ENCODE peak calls at places on chromosomes 3 and 15, in eight cellular contexts. R is GM12878, J is sigmoid colon, S is HCT116, Y is H1, V is esophagus muscularis mucosa, Q is stomach, I is transverse colon. D is an unnamed sample.

GRCh38 chr15:35746121-35746520 is 200.2 kb upstream of the DPH6 start:
- DNase-seq in R (no peak), J (no peak), S (no peak), Y (no peak), V (no peak), Q (no peak), I (no peak), D (no peak)

GRCh38 chr3:122918576-122919290 is 108.8 kb downstream of the SEMA5B start:
- DNase-seq in R (no peak), J (no peak), S (no peak), Y (no peak), V (no peak), Q (no peak), I (no peak), D (no peak)

GRCh38 chr15:73851679-73852078 is 21.7 kb upstream of the TBC1D21 start:
- DNase-seq in R (no peak), J (no peak), S (peak), Y (peak), V (no peak), Q (no peak), I (peak), D (no peak)

GRCh38 chr3:170751083-170751893 is 118.7 kb downstream of the RPL22L1 start:
- DNase-seq in R (no peak), J (peak), S (peak), Y (no peak), V (no peak), Q (peak), I (peak), D (peak)

GRCh38 chr3:79597719-79598118 is 170.1 kb downstream of the ROBO1 start:
- DNase-seq in R (no peak), J (no peak), S (no peak), Y (no peak), V (no peak), Q (no peak), I (no peak), D (no peak)

GRCh38 chr3:49470714-49471420 is 800 bp downstream of the DAG1 start:
- DNase-seq in R (no peak), J (no peak), S (no peak), Y (no peak), V (no peak), Q (no peak), I (no peak), D (no peak)

GRCh38 chr15:51024735-51025453 is 69.8 kb downstream of the TNFAIP8L3 start:
- DNase-seq in R (no peak), J (no peak), S (no peak), Y (no peak), V (no peak), Q (no peak), I (no peak), D (no peak)

GRCh38 chr15:40871749-40872617 is 2.1 kb downstream of the RHOV start:
- DNase-seq in R (peak), J (no peak), S (no peak), Y (no peak), V (no peak), Q (peak), I (peak), D (peak)

GRCh38 chr3:160169139-160169830 is 55.9 kb upstream of the C3orf80 start:
- DNase-seq in R (no peak), J (no peak), S (no peak), Y (no peak), V (peak), Q (no peak), I (no peak), D (no peak)

GRCh38 chr3:135762188-135762853 is 203.2 kb upstream of the PPP2R3A start:
- DNase-seq in R (no peak), J (no peak), S (no peak), Y (no peak), V (no peak), Q (no peak), I (no peak), D (no peak)

GRCh38 chr15:67403428-67403827 is 117.5 kb upstream of the C15orf61 start:
- DNase-seq in R (no peak), J (no peak), S (no peak), Y (no peak), V (no peak), Q (no peak), I (no peak), D (no peak)

GRCh38 chr15:89556413-89557262 is 18.6 kb upstream of the TICRR start:
- DNase-seq in R (no peak), J (no peak), S (peak), Y (peak), V (no peak), Q (no peak), I (peak), D (peak)

GRCh38 chr15:32871887-32872286 is 154.1 kb downstream of the GREM1 start:
- DNase-seq in R (no peak), J (no peak), S (no peak), Y (no peak), V (no peak), Q (no peak), I (no peak), D (no peak)

GRCh38 chr15:85800460-85801123 is 5.9 kb upstream of the KLHL25 start:
- DNase-seq in R (no peak), J (peak), S (peak), Y (no peak), V (no peak), Q (peak), I (peak), D (peak)

GRCh38 chr15:96893159-96893906 is 562.8 kb downstream of the NR2F2 start:
- DNase-seq in R (no peak), J (no peak), S (no peak), Y (no peak), V (no peak), Q (peak), I (no peak), D (no peak)

GRCh38 chr3:13419356-13420050 is 619 bp downstream of the NUP210 start:
- DNase-seq in R (no peak), J (no peak), S (no peak), Y (no peak), V (no peak), Q (peak), I (peak), D (no peak)

GRCh38 chr15:39558421-39558820 is 22.5 kb upstream of the THBS1 start:
- DNase-seq in R (no peak), J (no peak), S (no peak), Y (no peak), V (peak), Q (no peak), I (no peak), D (no peak)

GRCh38 chr15:92595506-92596337 is 59.9 kb downstream of the FAM174B start:
- DNase-seq in R (no peak), J (no peak), S (no peak), Y (no peak), V (no peak), Q (no peak), I (no peak), D (peak)

GRCh38 chr3:38314112-38314766 is 32.1 kb downstream of the SLC22A14 start:
- DNase-seq in R (no peak), J (no peak), S (no peak), Y (no peak), V (peak), Q (no peak), I (no peak), D (no peak)

GRCh38 chr3:119276657-119277056 is 17.5 kb upstream of the ARHGAP31 start:
- DNase-seq in R (no peak), J (no peak), S (no peak), Y (no peak), V (no peak), Q (no peak), I (no peak), D (no peak)

GRCh38 chr3:113157408-113157980 is 53.9 kb upstream of the BOC start:
- DNase-seq in R (no peak), J (peak), S (no peak), Y (no peak), V (peak), Q (no peak), I (no peak), D (no peak)

GRCh38 chr3:53921296-53921695 is 29.6 kb upstream of the SELENOK start:
- DNase-seq in R (no peak), J (no peak), S (no peak), Y (no peak), V (no peak), Q (no peak), I (no peak), D (no peak)

GRCh38 chr15:94206463-94207167 is 24.7 kb upstream of the MCTP2 start:
- DNase-seq in R (no peak), J (no peak), S (no peak), Y (no peak), V (no peak), Q (no peak), I (no peak), D (no peak)
- TF ChIP-seq POLR2AphosphoS5 in R (no peak), J (no peak), S (no peak), Y (no peak), V (no peak), Q (no peak), I (no peak), D (no peak)

GRCh38 chr3:16486951-16487480 is 26.5 kb downstream of the RFTN1 start:
- DNase-seq in R (no peak), J (no peak), S (no peak), Y (no peak), V (no peak), Q (no peak), I (no peak), D (no peak)

GRCh38 chr3:16484216-16484615 is 29.3 kb downstream of the RFTN1 start:
- DNase-seq in R (no peak), J (peak), S (no peak), Y (no peak), V (no peak), Q (peak), I (peak), D (peak)

GRCh38 chr3:16485024-16485992 is 28.2 kb downstream of the RFTN1 start:
- DNase-seq in R (no peak), J (no peak), S (no peak), Y (no peak), V (no peak), Q (no peak), I (no peak), D (no peak)

GRCh38 chr3:16487506-16488175 is 25.9 kb downstream of the RFTN1 start:
- DNase-seq in R (no peak), J (no peak), S (no peak), Y (no peak), V (no peak), Q (no peak), I (no peak), D (no peak)

GRCh38 chr3:16486201-16486600 is 27.3 kb downstream of the RFTN1 start:
- DNase-seq in R (no peak), J (no peak), S (no peak), Y (no peak), V (no peak), Q (no peak), I (no peak), D (no peak)
- H3K27ac ChIP-seq in R (no peak), J (no peak), S (no peak), Y (no peak), V (peak), Q (no peak), I (no peak), D (no peak)

DNA sequence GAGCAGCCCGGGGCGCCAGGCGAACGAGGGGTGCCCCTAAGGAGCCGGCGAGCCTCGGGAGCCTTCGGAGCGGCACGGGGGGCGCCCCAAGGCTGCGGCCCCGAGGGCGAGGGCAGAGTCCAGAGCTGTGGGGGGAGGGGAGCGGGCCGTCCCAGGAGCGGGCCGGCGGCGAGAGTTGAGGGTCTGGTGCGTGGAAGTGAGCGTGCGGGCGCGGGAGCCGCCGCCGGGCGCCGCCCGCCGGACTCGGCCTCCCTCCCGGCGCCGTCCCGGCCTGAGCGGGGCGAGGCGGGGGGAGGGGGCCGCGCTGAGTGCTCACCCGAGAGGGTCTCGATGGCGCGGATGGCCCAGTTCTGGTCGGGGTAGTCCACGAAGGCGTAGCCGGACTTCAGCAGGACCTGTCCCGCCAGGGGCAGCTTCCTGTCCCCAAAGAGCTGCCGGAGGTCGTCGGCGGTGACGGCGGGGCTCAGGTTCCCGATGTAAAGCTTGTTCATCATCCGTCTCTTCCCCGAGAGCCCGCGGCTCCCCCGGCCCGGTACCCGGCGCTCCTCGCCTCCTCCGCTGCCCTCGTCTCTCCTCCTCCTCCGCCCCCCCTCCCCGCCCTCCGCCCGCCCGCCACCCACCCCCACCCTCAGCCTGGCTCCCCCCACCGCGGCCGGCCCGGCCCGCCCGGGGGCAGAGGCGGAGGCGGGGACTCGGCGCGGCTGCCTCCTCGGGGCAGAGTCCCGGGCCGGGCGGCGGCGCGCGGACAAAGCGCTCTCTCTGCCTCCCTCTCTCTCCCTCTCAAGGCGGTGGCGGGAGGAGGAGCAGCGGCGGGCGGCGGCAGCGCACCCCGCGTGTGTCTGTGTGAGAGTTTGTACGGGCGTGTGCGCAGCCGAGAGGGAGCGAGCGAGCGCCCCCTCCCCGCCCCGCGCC is at the start of gene IGF2BP2:
- DNase-seq in R (no peak), J (peak), S (no peak), Y (no peak), V (no peak), Q (peak), I (peak), D (no peak)
- TF ChIP-seq POLR2A in R (no peak), J (no peak), S (peak), Y (peak), V (no peak), Q (no peak), I (peak), D (no peak)

GRCh38 chr3:66555214-66555844 is 54.5 kb upstream of the LRIG1 start:
- DNase-seq in R (no peak), J (peak), S (no peak), Y (no peak), V (no peak), Q (no peak), I (no peak), D (no peak)
- TF ChIP-seq POLR2AphosphoS5 in R (no peak), J (peak), S (no peak), Y (no peak), V (no peak), Q (no peak), I (peak), D (no peak)

GRCh38 chr15:79676621-79677020 is 220.2 kb downstream of the MTHFS start:
- DNase-seq in R (no peak), J (no peak), S (no peak), Y (no peak), V (no peak), Q (no peak), I (no peak), D (no peak)

GRCh38 chr15:79680721-79681120 is 216.1 kb downstream of the MTHFS start:
- DNase-seq in R (peak), J (no peak), S (no peak), Y (peak), V (no peak), Q (no peak), I (no peak), D (no peak)

GRCh38 chr15:79682851-79683288 is 213.9 kb downstream of the MTHFS start:
- DNase-seq in R (no peak), J (no peak), S (no peak), Y (no peak), V (no peak), Q (no peak), I (no peak), D (no peak)

GRCh38 chr15:79678032-79678701 is 218.6 kb downstream of the MTHFS start:
- DNase-seq in R (no peak), J (no peak), S (no peak), Y (no peak), V (no peak), Q (no peak), I (no peak), D (no peak)

GRCh38 chr15:79682285-79682684 is 214.5 kb downstream of the MTHFS start:
- DNase-seq in R (no peak), J (no peak), S (no peak), Y (no peak), V (no peak), Q (no peak), I (no peak), D (no peak)
- H3K27ac ChIP-seq in R (no peak), J (no peak), S (no peak), Y (no peak), V (no peak), Q (no peak), I (no peak), D (no peak)

GRCh38 chr15:76336254-76337046 is at the start of gene ISL2:
- DNase-seq in R (peak), J (peak), S (peak), Y (peak), V (peak), Q (peak), I (peak), D (no peak)
- TF ChIP-seq POLR2A in R (peak), J (no peak), S (peak), Y (no peak), V (no peak), Q (no peak), I (no peak), D (no peak)

GRCh38 chr15:55993111-55993803 is at the start of gene NEDD4:
- DNase-seq in R (peak), J (peak), S (peak), Y (no peak), V (peak), Q (peak), I (peak), D (peak)
- TF ChIP-seq POLR2AphosphoS5 in R (no peak), J (peak), S (peak), Y (no peak), V (peak), Q (no peak), I (peak), D (peak)

GRCh38 chr15:99487337-99487730 is 78.5 kb upstream of the MEF2A start:
- DNase-seq in R (no peak), J (no peak), S (no peak), Y (no peak), V (no peak), Q (no peak), I (no peak), D (no peak)

GRCh38 chr15:99485992-99486370 is 79.8 kb upstream of the MEF2A start:
- DNase-seq in R (no peak), J (no peak), S (no peak), Y (no peak), V (no peak), Q (no peak), I (no peak), D (no peak)

GRCh38 chr15:99482993-99483392 is 82.8 kb upstream of the MEF2A start:
- DNase-seq in R (no peak), J (no peak), S (no peak), Y (no peak), V (no peak), Q (no peak), I (no peak), D (no peak)

GRCh38 chr15:99485153-99485947 is 80.4 kb upstream of the MEF2A start:
- DNase-seq in R (no peak), J (peak), S (no peak), Y (no peak), V (no peak), Q (no peak), I (no peak), D (no peak)

GRCh38 chr15:99486371-99487336 is 79.1 kb upstream of the MEF2A start:
- DNase-seq in R (no peak), J (peak), S (peak), Y (no peak), V (no peak), Q (peak), I (peak), D (peak)
- H3K27ac ChIP-seq in R (no peak), J (peak), S (no peak), Y (no peak), V (peak), Q (peak), I (peak), D (peak)